ENCODE peak calls at places on chromosomes 13 and 19, in four cellular contexts. U, O, G and B are unnamed samples.

GRCh38 chr13:35469781-35470380 is 6.6 kb downstream of the MAB21L1 start:
- DNase-seq in U (no peak), O (no peak), G (no peak), B (no peak)

GRCh38 chr13:92225861-92226260 is 827.4 kb downstream of the GPC5 start:
- DNase-seq in U (no peak), O (no peak), G (no peak), B (no peak)

GRCh38 chr13:41694902-41695301 is 237.6 kb downstream of the RGCC start:
- DNase-seq in U (peak), O (no peak), G (peak), B (peak)

GRCh38 chr13:99967884-99968520 is 3.6 kb downstream of the ZIC5 start:
- DNase-seq in U (no peak), O (no peak), G (no peak), B (no peak)

GRCh38 chr13:94331281-94331680 is 148.2 kb downstream of the DCT start:
- DNase-seq in U (no peak), O (no peak), G (no peak), B (no peak)

GRCh38 chr19:41548954-41549688 is 26.8 kb upstream of the CEACAM21 start:
- DNase-seq in U (no peak), O (no peak), G (peak), B (no peak)

GRCh38 chr19:18859676-18860301 is 28.0 kb downstream of the UPF1 start:
- DNase-seq in U (no peak), O (no peak), G (no peak), B (no peak)

GRCh38 chr13:82165396-82166174 is 1716.7 kb downstream of the SLITRK1 start:
- DNase-seq in U (no peak), O (no peak), G (no peak), B (no peak)

GRCh38 chr13:72160977-72161376 is 294.0 kb upstream of the DACH1 start:
- DNase-seq in U (no peak), O (no peak), G (no peak), B (no peak)

GRCh38 chr13:78465250-78465649 is 138.1 kb downstream of the POU4F1 start:
- DNase-seq in U (no peak), O (no peak), G (no peak), B (no peak)

GRCh38 chr13:78468546-78469060 is 134.7 kb downstream of the POU4F1 start:
- DNase-seq in U (no peak), O (no peak), G (no peak), B (no peak)
- TF ChIP-seq EGR1 in U (no peak), O (no peak), G (no peak), B (no peak)

GRCh38 chr19:3036119-3036794 is 7.2 kb upstream of the TLE2 start:
- DNase-seq in U (peak), O (peak), G (peak), B (peak)

GRCh38 chr19:3034845-3035541 is 5.9 kb upstream of the TLE2 start:
- DNase-seq in U (no peak), O (no peak), G (peak), B (peak)

GRCh38 chr19:3035542-3036118 is 6.5 kb upstream of the TLE2 start:
- DNase-seq in U (peak), O (peak), G (peak), B (peak)

GRCh38 chr19:3033595-3034193 is 4.6 kb upstream of the TLE2 start:
- DNase-seq in U (no peak), O (no peak), G (no peak), B (no peak)

DNA sequence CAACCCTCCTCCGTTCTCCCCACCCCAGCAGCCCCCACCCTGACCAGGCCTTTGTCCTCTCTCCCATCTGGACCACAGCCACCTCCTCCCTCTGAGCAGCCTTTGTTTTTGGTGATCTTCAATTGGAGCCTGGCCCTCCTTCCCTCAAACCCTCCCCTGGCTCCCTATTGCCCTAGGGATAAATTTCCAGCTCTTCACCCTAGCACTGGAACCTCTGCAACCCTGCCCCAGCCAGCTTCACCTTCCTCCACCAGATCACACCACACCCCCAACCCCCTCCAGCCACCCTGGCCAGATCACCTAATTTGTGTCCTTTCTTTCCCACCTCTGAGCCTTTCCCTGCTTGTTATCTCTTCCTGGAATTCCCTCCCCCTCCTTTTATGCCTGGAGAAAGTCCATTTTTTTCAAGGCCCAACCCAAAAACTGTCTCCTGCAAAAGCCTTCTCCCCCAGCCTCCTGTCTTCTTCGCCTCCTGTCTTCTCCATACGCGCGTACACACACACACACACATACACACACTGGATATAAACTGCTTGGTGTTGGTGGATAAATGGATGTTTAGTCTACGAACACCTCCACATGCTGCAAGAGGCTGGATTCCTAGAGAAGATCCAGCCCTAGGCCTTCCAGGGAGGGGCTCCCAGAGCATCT is 5.2 kb upstream of the TLE2 start:
- DNase-seq in U (no peak), O (no peak), G (peak), B (no peak)
- TF ChIP-seq EGR1 in U (no peak), O (no peak), G (no peak), B (no peak)

GRCh38 chr13:66359393-66359792 is 870.7 kb downstream of the PCDH9 start:
- DNase-seq in U (no peak), O (no peak), G (no peak), B (no peak)

GRCh38 chr13:66359910-66360552 is 870.1 kb downstream of the PCDH9 start:
- DNase-seq in U (no peak), O (no peak), G (no peak), B (no peak)

GRCh38 chr13:66364346-66364745 is 865.8 kb downstream of the PCDH9 start:
- DNase-seq in U (no peak), O (no peak), G (no peak), B (no peak)

GRCh38 chr13:66365101-66365500 is 865.0 kb downstream of the PCDH9 start:
- DNase-seq in U (no peak), O (no peak), G (no peak), B (no peak)

DNA sequence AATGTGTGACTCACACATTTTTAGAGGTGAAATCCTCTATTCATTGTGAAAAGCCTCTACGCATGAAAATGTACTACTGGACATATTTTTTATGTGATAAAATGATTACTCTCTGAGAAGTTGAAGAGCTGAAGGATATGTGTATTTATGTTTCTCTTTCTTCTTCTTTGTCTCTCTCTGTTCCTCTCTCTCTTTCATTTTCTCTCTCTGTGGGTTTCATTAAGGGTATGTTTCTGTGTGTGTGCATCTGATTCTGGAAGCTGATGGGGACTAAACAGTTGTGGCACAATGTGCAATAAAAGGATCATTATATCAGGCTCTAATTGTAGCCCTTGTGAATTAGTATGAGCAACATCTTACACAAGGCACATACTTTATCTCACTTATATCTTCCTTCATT is 867.7 kb downstream of the PCDH9 start:
- DNase-seq in U (no peak), O (no peak), G (no peak), B (no peak)
- TF ChIP-seq EGR1 in U (no peak), O (no peak), G (no peak), B (no peak)

GRCh38 chr13:32781906-32782305 is 195.7 kb downstream of the PDS5B start:
- DNase-seq in U (no peak), O (no peak), G (no peak), B (no peak)
- TF ChIP-seq EGR1 in U (no peak), O (no peak), G (no peak), B (no peak)

DNA sequence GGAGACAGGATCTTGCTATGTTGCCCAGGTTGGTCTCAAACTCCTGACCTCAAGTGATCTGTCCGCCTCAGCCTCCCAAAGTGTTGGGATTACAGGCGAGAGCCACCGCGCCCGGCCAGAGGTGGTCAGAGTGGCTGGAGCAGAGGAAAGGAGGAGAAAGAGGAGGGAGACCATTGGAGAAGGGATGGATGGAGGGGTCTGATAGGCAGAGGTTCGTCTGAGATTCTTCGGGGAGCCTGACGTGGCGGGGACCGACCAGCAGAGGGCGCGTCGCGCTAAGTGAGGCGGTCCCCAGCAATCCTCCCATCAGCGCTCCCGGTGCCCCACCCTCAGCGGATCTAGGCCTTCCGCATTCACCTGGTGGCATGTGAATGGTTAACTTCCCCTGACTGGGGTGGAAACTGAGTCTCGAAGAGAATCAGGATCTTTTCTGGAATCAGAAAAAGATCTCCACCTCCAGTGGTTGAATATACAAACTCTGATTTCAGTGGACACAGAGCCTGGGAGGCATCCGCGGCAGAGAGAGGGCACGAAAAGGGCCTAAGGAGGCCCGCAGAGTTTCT is 8.8 kb downstream of the GTPBP3 start:
- DNase-seq in U (peak), O (peak), G (peak), B (peak)
- TF ChIP-seq EGR1 in U (no peak), O (no peak), G (no peak), B (no peak)

DNA sequence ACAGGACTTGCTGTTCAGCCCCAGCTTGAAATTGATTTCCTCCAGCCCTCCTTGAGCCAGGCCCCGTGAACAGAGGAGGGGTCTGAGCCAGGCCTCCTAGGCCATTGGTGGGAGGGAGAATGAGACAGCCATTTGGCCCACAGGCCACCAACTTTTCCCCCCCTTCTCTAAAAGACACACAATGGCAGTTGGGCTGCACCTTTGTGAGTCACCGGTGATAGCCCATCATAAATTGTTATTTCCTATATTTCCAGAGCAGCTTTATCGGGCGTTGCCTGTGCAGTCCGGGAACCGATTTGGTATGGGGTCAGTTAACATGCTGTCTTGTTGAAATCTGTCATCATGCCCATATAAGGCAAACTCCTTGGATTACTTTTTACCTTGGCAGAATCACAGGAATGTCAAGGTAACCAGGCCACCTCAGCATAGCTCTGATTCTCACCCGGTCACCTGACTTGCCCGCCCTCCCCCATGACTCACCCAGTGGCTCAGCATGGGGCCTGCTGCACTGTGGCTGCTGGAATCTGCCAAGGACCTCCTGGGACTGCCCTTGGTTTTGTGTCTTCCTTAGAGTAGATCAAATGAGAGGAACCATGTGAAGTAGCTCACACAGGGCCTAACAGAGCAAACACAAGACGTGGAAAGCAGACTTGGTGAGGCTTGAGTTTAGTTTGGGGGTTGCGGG is 36.1 kb downstream of the ACTN4 start:
- DNase-seq in U (peak), O (peak), G (peak), B (no peak)
- TF ChIP-seq EGR1 in U (no peak), O (no peak), G (no peak), B (no peak)

GRCh38 chr19:38135150-38135998 is 88.6 kb downstream of the DPF1 start:
- DNase-seq in U (no peak), O (no peak), G (no peak), B (no peak)
- TF ChIP-seq EGR1 in U (no peak), O (no peak), G (no peak), B (no peak)

DNA sequence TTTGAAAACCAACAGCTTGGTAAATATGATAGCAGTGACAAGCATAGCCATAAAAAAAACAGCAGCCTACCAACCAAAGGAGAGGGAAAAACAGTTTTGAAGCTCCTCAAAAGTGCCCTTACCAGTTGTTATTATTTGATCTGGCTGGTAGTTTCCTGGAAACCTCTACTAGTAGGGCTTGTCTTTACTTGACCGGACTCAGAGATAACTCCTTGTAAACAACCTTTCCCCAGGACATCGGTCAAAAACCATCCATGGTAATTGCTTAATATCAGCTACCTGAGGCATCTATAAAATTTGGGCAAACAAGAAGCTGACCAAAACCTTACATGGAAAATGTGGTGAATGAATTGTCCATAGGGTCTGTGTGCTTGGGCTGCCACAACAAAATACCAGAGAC is 210.9 kb downstream of the FGF14 start:
- DNase-seq in U (no peak), O (no peak), G (no peak), B (no peak)
- TF ChIP-seq EGR1 in U (no peak), O (no peak), G (no peak), B (no peak)